ENCODE peak calls at places on chromosomes 2 and 18, in four cellular contexts. One of them, this sample, is unnamed.
A peak's percentile ranks its signal among the peaks of the same experiment; 100 is the strongest.

GRCh38 chr18:23038712-23039111 is 96.6 kb upstream of the CABLES1 start:
- DNase-seq in cardiac muscle cell: no peak
- DNase-seq in ovary: no peak
- DNase-seq in thoracic aorta: no peak
- DNase-seq in this sample: no peak

GRCh38 chr2:132426033-132426432 is 9.4 kb downstream of the GPR39 start:
- DNase-seq in cardiac muscle cell: no peak
- DNase-seq in ovary: no peak
- DNase-seq in thoracic aorta: no peak
- DNase-seq in this sample: no peak

GRCh38 chr2:191264647-191265079 is 19.5 kb downstream of the MYO1B start:
- DNase-seq in thoracic aorta: no peak
- DNase-seq in cardiac muscle cell: no peak
- DNase-seq in ovary: peak; percentile 40
- DNase-seq in this sample: no peak

GRCh38 chr2:149064365-149064841 is 25.9 kb downstream of the LYPD6B start:
- DNase-seq in thoracic aorta: no peak
- DNase-seq in ovary: no peak
- DNase-seq in cardiac muscle cell: no peak
- DNase-seq in this sample: no peak

GRCh38 chr18:6547476-6547875 is 132.8 kb upstream of the L3MBTL4 start:
- DNase-seq in ovary: no peak
- DNase-seq in thoracic aorta: no peak
- DNase-seq in cardiac muscle cell: no peak
- DNase-seq in this sample: no peak

GRCh38 chr2:145411493-145411892 is 891.6 kb upstream of the ZEB2 start:
- DNase-seq in cardiac muscle cell: no peak
- DNase-seq in ovary: no peak
- DNase-seq in thoracic aorta: no peak
- DNase-seq in this sample: no peak

GRCh38 chr2:45681675-45682074 is 30.2 kb downstream of the PRKCE start:
- DNase-seq in cardiac muscle cell: no peak
- DNase-seq in ovary: no peak
- DNase-seq in thoracic aorta: no peak
- DNase-seq in this sample: no peak

GRCh38 chr2:17804358-17804757 is 11.9 kb upstream of the MSGN1 start:
- DNase-seq in ovary: no peak
- DNase-seq in thoracic aorta: no peak
- DNase-seq in cardiac muscle cell: no peak
- DNase-seq in this sample: no peak

GRCh38 chr2:149686136-149686535 is 98.6 kb upstream of the MMADHC start:
- DNase-seq in cardiac muscle cell: no peak
- DNase-seq in ovary: no peak
- DNase-seq in thoracic aorta: no peak
- DNase-seq in this sample: no peak

GRCh38 chr18:64027931-64028695 is 58.2 kb downstream of the SERPINB8 start:
- DNase-seq in cardiac muscle cell: no peak
- DNase-seq in thoracic aorta: no peak
- DNase-seq in ovary: no peak
- DNase-seq in this sample: no peak

GRCh38 chr2:171217330-171217729 is 56.6 kb upstream of the TLK1 start:
- DNase-seq in cardiac muscle cell: no peak
- DNase-seq in thoracic aorta: no peak
- DNase-seq in ovary: no peak
- DNase-seq in this sample: no peak

GRCh38 chr18:22254088-22254487 is 84.7 kb downstream of the GATA6 start:
- DNase-seq in cardiac muscle cell: no peak
- DNase-seq in ovary: no peak
- DNase-seq in thoracic aorta: no peak
- DNase-seq in this sample: no peak

GRCh38 chr18:45916302-45916701 is 50.8 kb downstream of the EPG5 start:
- DNase-seq in cardiac muscle cell: no peak
- DNase-seq in ovary: no peak
- DNase-seq in thoracic aorta: no peak
- DNase-seq in this sample: no peak

GRCh38 chr2:234427081-234428058 is 69.5 kb downstream of the ARL4C start:
- DNase-seq in ovary: no peak
- DNase-seq in thoracic aorta: no peak
- DNase-seq in cardiac muscle cell: peak; percentile 40
- DNase-seq in this sample: no peak

GRCh38 chr2:232698552-232699091 is 1.5 kb downstream of the GIGYF2 start:
- DNase-seq in ovary: no peak
- DNase-seq in cardiac muscle cell: no peak
- DNase-seq in thoracic aorta: no peak
- DNase-seq in this sample: no peak

GRCh38 chr2:231394201-231395141 is 1.0 kb upstream of the B3GNT7 start:
- DNase-seq in cardiac muscle cell: no peak
- DNase-seq in ovary: no peak
- DNase-seq in thoracic aorta: no peak
- DNase-seq in this sample: no peak
- TF ChIP-seq CTCF in cardiac muscle cell: peak; percentile 10
- TF ChIP-seq CTCF in ovary: no peak
- TF ChIP-seq CTCF in thoracic aorta: peak; percentile 23
- TF ChIP-seq CTCF in this sample: no peak

DNA sequence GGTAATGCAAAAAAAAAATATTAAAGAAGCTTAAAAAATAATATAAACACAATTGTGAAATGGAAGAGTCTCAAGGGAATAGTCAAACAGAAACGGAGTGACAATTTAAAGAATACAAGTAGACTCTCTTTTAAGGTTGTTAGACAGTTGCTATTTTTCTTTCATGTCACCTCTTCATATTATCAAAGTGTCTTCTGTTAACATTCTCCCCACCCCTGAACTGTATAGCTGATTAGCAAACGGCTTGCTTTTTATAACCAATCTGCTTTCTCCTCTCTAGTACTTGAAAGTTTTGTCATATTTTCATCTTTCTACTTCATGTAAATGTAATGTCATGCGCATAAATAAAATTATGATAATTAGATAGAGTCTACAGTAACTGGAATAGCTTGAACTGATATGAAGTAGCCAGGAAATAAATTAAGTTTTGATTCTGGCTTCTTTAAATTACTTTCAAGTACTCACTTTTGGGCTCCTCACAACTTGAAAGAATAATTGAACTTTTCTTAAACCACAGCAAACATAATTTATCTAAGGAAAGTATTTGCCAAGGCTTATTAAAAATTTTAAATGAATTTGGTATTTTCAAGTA is 36.9 kb downstream of the BARD1 start:
- DNase-seq in cardiac muscle cell: no peak
- DNase-seq in ovary: no peak
- DNase-seq in thoracic aorta: no peak
- DNase-seq in this sample: no peak
- H3K36me3 ChIP-seq in cardiac muscle cell: peaks cover 4% of the 10 kb centered on the region
- H3K36me3 ChIP-seq in ovary: no peaks in the 10 kb centered on the region
- H3K36me3 ChIP-seq in thoracic aorta: peaks cover 20% of the 10 kb centered on the region
- H3K36me3 ChIP-seq in this sample: no peaks in the 10 kb centered on the region

GRCh38 chr18:20966795-20967194 is 144.8 kb downstream of the ROCK1 start:
- DNase-seq in thoracic aorta: no peak
- DNase-seq in ovary: no peak
- DNase-seq in cardiac muscle cell: no peak
- DNase-seq in this sample: no peak

GRCh38 chr18:20971886-20972267 is 139.7 kb downstream of the ROCK1 start:
- DNase-seq in cardiac muscle cell: peak; percentile 7
- DNase-seq in thoracic aorta: no peak
- DNase-seq in ovary: no peak
- DNase-seq in this sample: no peak
- TF ChIP-seq CTCF in cardiac muscle cell: peak; percentile 58
- TF ChIP-seq CTCF in thoracic aorta: peak; percentile 51
- TF ChIP-seq CTCF in ovary: no peak
- TF ChIP-seq CTCF in this sample: peak; percentile 64

GRCh38 chr2:159716857-159717256 is 4.6 kb downstream of the MARCHF7 start:
- DNase-seq in cardiac muscle cell: no peak
- DNase-seq in ovary: no peak
- DNase-seq in thoracic aorta: no peak
- DNase-seq in this sample: no peak
- H3K36me3 ChIP-seq in cardiac muscle cell: peaks cover 8% of the 10 kb centered on the region
- H3K36me3 ChIP-seq in ovary: no peaks in the 10 kb centered on the region
- H3K36me3 ChIP-seq in thoracic aorta: peaks cover 12% of the 10 kb centered on the region
- H3K36me3 ChIP-seq in this sample: peaks cover 10% of the 10 kb centered on the region

GRCh38 chr2:55252830-55253229 is 16.2 kb downstream of the MTIF2 start:
- DNase-seq in cardiac muscle cell: no peak
- DNase-seq in ovary: no peak
- DNase-seq in thoracic aorta: no peak
- DNase-seq in this sample: no peak
- TF ChIP-seq CTCF in cardiac muscle cell: no peak
- TF ChIP-seq CTCF in ovary: no peak
- TF ChIP-seq CTCF in thoracic aorta: no peak
- TF ChIP-seq CTCF in this sample: no peak

DNA sequence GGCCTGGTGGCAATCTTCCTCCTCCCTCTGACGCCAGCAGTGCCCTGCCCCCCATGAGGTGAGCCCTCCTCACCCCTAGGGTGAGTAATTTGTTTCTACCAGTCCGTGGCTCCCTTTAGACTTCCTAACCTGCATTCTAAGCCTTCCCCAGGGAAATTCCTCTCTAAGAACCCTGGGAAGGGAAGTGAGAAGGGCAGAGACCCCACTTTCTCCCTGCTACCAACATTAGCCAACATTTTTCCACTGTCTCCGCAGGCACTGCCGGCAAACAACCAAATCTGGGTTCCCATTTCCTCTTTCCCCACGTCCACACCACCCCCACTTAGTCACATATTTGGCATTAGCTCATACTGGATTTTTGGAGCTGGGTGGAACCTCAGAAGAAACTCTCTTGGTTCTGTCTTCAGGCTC is 69.3 kb downstream of the NRP2 start:
- DNase-seq in ovary: no peak
- DNase-seq in cardiac muscle cell: no peak
- DNase-seq in thoracic aorta: no peak
- DNase-seq in this sample: no peak
- H3K36me3 ChIP-seq in ovary: no peaks in the 10 kb centered on the region
- H3K36me3 ChIP-seq in cardiac muscle cell: peaks cover 21% of the 10 kb centered on the region
- H3K36me3 ChIP-seq in thoracic aorta: no peaks in the 10 kb centered on the region
- H3K36me3 ChIP-seq in this sample: no peaks in the 10 kb centered on the region

GRCh38 chr18:5237723-5238370 is 40.8 kb upstream of the AKAIN1 start:
- DNase-seq in ovary: peak; percentile 92
- DNase-seq in thoracic aorta: peak; percentile 47
- DNase-seq in cardiac muscle cell: peak; percentile 92
- DNase-seq in this sample: peak; percentile 94
- TF ChIP-seq CTCF in ovary: peak; percentile 73
- TF ChIP-seq CTCF in thoracic aorta: no peak
- TF ChIP-seq CTCF in cardiac muscle cell: peak; percentile 32
- TF ChIP-seq CTCF in this sample: no peak

This sample was measured in CD8-positive, alpha-beta T cell.